ENCODE peak calls at places on chromosome 21, in four cellular contexts. F, R, J and T are unnamed samples.

GRCh38 chr21:42590431-42591131 is 62.8 kb upstream of the PDE9A start:
- DNase-seq in F (no peak), R (no peak), J (no peak), T (peak)

GRCh38 chr21:26120833-26121232 is 49.7 kb downstream of the APP start:
- DNase-seq in F (no peak), R (no peak), J (no peak), T (no peak)

GRCh38 chr21:27265492-27265891 is 298.6 kb upstream of the ADAMTS5 start:
- DNase-seq in F (no peak), R (no peak), J (no peak), T (no peak)

GRCh38 chr21:34899760-34900159 is 149.3 kb downstream of the RUNX1 start:
- DNase-seq in F (no peak), R (no peak), J (no peak), T (no peak)

GRCh38 chr21:8990326-8991087 is 1530.9 kb upstream of the TPTE start:
- DNase-seq in F (no peak), R (no peak), J (no peak), T (no peak)

GRCh38 chr21:14403681-14404318 is 20.9 kb upstream of the HSPA13 start:
- DNase-seq in F (peak), R (no peak), J (peak), T (no peak)

GRCh38 chr21:40049959-40050290 is 182.7 kb downstream of the PCP4 start:
- DNase-seq in F (no peak), R (no peak), J (no peak), T (no peak)

GRCh38 chr21:25709684-25710265 is 24.9 kb downstream of the ATP5PF start:
- DNase-seq in F (no peak), R (no peak), J (no peak), T (no peak)

GRCh38 chr21:15552914-15553491 is 176.8 kb upstream of the USP25 start:
- DNase-seq in F (peak), R (no peak), J (peak), T (no peak)

GRCh38 chr21:32371913-32372314 is 20.9 kb downstream of the URB1 start:
- DNase-seq in F (peak), R (no peak), J (no peak), T (no peak)

GRCh38 chr21:42400525-42400924 is 3.2 kb upstream of the UBASH3A start:
- DNase-seq in F (no peak), R (no peak), J (no peak), T (no peak)

GRCh38 chr21:32463367-32463766 is 50.9 kb downstream of the EVA1C start:
- DNase-seq in F (peak), R (no peak), J (no peak), T (no peak)

GRCh38 chr21:37153935-37154350 is 80.9 kb downstream of the TTC3 start:
- DNase-seq in F (peak), R (peak), J (peak), T (peak)

GRCh38 chr21:36851121-36851520 is 115.3 kb downstream of the HLCS start:
- DNase-seq in F (no peak), R (no peak), J (no peak), T (no peak)

GRCh38 chr21:38984982-38985422 is 179.3 kb downstream of the ETS2 start:
- DNase-seq in F (peak), R (no peak), J (no peak), T (no peak)

GRCh38 chr21:39079617-39080016 is 103.6 kb downstream of the PSMG1 start:
- DNase-seq in F (no peak), R (peak), J (no peak), T (peak)

GRCh38 chr21:38768385-38769071 is 37.2 kb upstream of the ETS2 start:
- DNase-seq in F (peak), R (no peak), J (peak), T (no peak)

GRCh38 chr21:20443558-20444155 is 554.6 kb upstream of the NCAM2 start:
- DNase-seq in F (no peak), R (no peak), J (peak), T (no peak)

GRCh38 chr21:42653492-42654061 is at the start of gene PDE9A:
- DNase-seq in F (no peak), R (peak), J (peak), T (peak)

GRCh38 chr21:36535618-36536241 is 55.8 kb upstream of the CLDN14 start:
- DNase-seq in F (no peak), R (no peak), J (no peak), T (no peak)

GRCh38 chr21:35855463-35855862 is 204.9 kb downstream of the SETD4 start:
- DNase-seq in F (no peak), R (no peak), J (no peak), T (no peak)

GRCh38 chr21:31282095-31282709 is 61.9 kb downstream of the TIAM1 start:
- DNase-seq in F (peak), R (peak), J (peak), T (no peak)

GRCh38 chr21:25567472-25567871 is 39.8 kb downstream of the MRPL39 start:
- DNase-seq in F (no peak), R (no peak), J (no peak), T (no peak)

GRCh38 chr21:36661511-36662309 is 37.2 kb upstream of the SIM2 start:
- DNase-seq in F (peak), R (peak), J (peak), T (no peak)

GRCh38 chr21:31173881-31174555 is 135.7 kb upstream of the KRTAP19-8 start:
- DNase-seq in F (no peak), R (peak), J (no peak), T (no peak)

GRCh38 chr21:40143822-40144525 is 276.7 kb downstream of the PCP4 start:
- DNase-seq in F (peak), R (peak), J (peak), T (peak)

GRCh38 chr21:40173833-40174232 is 306.6 kb downstream of the PCP4 start:
- DNase-seq in F (no peak), R (no peak), J (no peak), T (no peak)

GRCh38 chr21:37673801-37674575 is 242.3 kb downstream of the KCNJ6 start:
- DNase-seq in F (no peak), R (no peak), J (peak), T (no peak)

GRCh38 chr21:35234725-35235124 is 185.6 kb upstream of the RUNX1 start:
- DNase-seq in F (no peak), R (no peak), J (no peak), T (no peak)

GRCh38 chr21:37868896-37869295 is 47.4 kb downstream of the KCNJ6 start:
- DNase-seq in F (no peak), R (no peak), J (no peak), T (no peak)

DNA sequence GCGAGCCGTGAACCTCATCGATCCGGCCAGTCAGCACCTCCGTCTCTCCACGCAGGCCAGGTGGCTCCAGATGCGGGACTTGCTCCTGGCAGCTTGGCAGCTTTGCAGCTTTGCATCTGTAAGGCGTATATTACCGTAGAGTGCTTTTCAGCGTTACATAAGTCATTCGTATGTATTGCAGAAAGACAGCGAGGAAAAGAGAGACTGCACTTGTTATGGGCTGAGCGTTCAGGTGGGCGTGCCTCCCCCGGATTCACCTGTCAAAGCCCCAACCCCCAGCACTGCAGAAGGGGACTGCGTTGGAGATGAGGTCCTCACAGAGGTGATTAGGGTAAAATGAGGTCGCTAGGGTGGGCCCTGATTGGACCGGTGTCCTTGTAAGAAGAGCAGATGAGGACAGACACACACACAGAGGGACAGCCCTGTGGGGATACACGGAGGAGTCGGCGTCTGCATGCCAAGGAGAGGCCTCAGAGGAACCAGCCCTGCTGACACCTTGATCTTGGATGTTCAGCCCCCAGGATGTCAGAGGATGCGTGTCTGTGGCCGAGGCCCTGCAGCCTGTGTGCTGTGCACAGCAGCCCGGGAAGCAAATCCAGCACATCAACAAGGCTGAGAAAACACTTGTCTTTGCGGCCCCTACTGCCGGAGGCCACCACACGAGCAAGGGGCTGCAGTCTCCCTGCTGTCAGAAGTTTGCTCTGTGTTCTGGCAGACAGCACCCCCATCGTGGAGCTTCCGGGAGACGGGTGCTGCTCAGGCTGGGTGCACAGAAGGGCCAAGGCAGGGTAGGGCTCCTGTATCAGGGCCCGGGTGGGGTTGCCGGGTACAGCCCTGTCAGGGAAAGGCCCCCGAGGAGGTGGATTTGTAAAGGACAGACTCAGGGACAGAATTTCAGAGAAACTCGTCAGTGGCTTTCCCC is 10.9 kb upstream of the AGPAT3 start:
- DNase-seq in F (no peak), R (no peak), J (no peak), T (no peak)
- TF ChIP-seq CTCF in F (no peak), R (no peak), J (no peak), T (no peak)

GRCh38 chr21:29953690-29954089 is 13.9 kb upstream of the GRIK1 start:
- DNase-seq in F (no peak), R (no peak), J (no peak), T (no peak)
- H3K4me3 ChIP-seq in F (no peak), R (no peak), J (no peak), T (no peak)

GRCh38 chr21:33688343-33688742 is 46.0 kb downstream of the ITSN1 start:
- DNase-seq in F (peak), R (no peak), J (no peak), T (no peak)
- TF ChIP-seq CTCF in F (no peak), R (no peak), J (no peak), T (no peak)

GRCh38 chr21:45420061-45420521 is 15.1 kb downstream of the COL18A1 start:
- DNase-seq in F (no peak), R (no peak), J (peak), T (no peak)

GRCh38 chr21:45419162-45419561 is 14.2 kb downstream of the COL18A1 start:
- DNase-seq in F (no peak), R (no peak), J (peak), T (no peak)

GRCh38 chr21:45417256-45417950 is 12.4 kb downstream of the COL18A1 start:
- DNase-seq in F (no peak), R (no peak), J (peak), T (no peak)

GRCh38 chr21:45417951-45418300 is 13.0 kb downstream of the COL18A1 start:
- DNase-seq in F (no peak), R (no peak), J (peak), T (no peak)

GRCh38 chr21:45418301-45419071 is 13.5 kb downstream of the COL18A1 start:
- DNase-seq in F (no peak), R (no peak), J (peak), T (no peak)
- H3K4me3 ChIP-seq in F (no peak), R (no peak), J (no peak), T (no peak)

DNA sequence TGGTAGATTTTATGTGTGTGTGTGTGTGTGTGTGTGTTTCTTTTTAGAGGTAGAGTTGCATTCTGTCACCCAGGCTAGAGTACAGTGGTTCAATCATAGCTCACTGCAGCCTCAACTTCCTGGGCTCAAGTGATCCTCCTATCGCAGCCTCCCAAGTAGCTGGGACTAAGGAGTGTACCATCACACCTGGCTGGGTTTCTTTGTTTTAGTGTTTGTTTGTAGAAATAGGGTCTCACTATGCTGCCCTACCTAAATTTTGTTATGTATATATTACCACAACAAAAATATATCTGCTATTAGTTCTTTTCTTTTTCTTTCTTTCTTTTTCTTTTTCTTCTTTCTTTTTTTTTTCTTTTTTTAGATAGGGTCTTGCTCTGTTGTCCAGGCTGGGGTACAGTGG is 43.1 kb upstream of the CXADR start:
- DNase-seq in F (no peak), R (no peak), J (no peak), T (no peak)
- TF ChIP-seq CTCF in F (no peak), R (no peak), J (no peak), T (no peak)

GRCh38 chr21:45974073-45975016 is 7.2 kb upstream of the COL6A1 start:
- DNase-seq in F (peak), R (peak), J (peak), T (no peak)

GRCh38 chr21:45972716-45973474 is 8.7 kb upstream of the COL6A1 start:
- DNase-seq in F (peak), R (peak), J (peak), T (no peak)

GRCh38 chr21:45973475-45974072 is 8.0 kb upstream of the COL6A1 start:
- DNase-seq in F (peak), R (peak), J (peak), T (peak)

GRCh38 chr21:45976666-45977335 is 4.8 kb upstream of the COL6A1 start:
- DNase-seq in F (no peak), R (no peak), J (no peak), T (no peak)

DNA sequence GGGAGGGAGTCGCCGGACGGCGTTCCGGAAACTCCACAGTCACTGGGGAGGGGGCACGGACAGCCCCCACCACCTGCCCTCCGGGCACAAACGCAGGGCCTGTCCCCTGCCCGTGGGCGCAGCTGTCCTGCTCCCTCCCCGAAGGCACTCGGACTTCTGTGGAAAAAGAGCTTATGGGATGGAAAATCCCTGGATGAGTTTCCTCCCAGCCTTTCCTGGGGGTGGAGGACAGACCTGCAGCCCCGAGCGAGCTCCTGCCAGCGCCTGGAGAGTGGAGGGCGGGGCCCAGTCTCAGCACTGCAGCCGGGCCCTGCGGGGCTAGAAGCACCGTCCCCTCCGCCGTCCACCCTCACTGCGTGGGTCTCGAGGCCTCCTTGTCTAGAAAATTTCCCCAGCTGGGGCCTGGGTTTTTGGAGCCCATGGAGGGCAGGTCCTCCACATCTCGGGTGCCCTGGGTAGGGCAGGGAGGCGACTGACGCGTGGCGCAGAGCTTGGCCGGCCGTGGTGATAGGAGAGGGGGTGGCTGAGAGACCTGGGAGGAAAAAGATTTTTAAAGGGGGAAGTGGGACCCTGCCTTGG is 6.5 kb upstream of the COL6A1 start:
- DNase-seq in F (peak), R (no peak), J (peak), T (peak)
- H3K4me3 ChIP-seq in F (peak), R (no peak), J (no peak), T (no peak)

GRCh38 chr21:29887313-29888009 is 52.3 kb downstream of the GRIK1 start:
- DNase-seq in F (no peak), R (peak), J (no peak), T (no peak)
- TF ChIP-seq CTCF in F (no peak), R (no peak), J (no peak), T (no peak)

DNA sequence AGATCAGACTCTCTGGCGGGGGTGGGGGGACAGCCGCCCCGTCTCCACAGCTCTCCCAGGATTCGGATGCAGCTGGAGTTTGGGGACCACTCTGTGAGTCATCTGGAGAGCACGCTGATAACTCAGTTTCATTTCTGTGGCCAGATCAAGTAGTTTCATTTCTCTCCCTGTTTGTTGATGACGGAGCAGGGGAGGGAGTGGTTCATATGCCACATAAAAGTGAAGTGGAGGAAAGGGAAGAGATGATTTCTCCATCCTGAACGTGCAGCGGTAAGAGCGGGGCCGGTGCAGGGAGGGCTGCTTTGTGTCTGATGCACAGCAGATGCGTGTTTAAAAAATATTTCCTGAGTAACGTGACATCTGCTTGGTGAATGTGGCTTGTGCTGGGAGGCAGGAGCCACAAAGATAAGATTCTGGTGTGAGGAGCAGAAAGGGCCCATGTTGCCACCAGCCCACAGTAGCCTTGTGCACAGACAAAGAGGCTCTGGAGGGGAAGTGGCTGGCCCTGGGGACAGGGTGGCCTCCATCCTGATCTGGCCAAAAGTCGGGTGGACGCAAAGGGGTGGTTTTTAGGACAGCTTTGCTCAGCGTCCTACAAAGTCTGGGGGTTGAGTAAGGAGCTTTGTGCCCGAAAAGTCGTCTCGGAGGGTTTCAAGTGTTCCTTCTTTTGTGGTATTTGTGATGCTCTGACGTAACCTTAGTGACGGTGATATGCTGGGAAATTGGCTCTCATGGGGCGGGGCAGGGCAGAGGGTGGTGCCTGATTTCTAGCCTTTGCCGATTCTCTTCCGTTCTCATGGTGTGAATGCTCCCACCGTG is at the start of gene MX2:
- DNase-seq in F (peak), R (peak), J (peak), T (peak)
- H3K4me3 ChIP-seq in F (peak), R (no peak), J (no peak), T (peak)

GRCh38 chr21:29949991-29950390 is 10.2 kb upstream of the GRIK1 start:
- DNase-seq in F (no peak), R (no peak), J (no peak), T (no peak)

GRCh38 chr21:29947119-29947518 is 7.3 kb upstream of the GRIK1 start:
- DNase-seq in F (no peak), R (no peak), J (no peak), T (no peak)

DNA sequence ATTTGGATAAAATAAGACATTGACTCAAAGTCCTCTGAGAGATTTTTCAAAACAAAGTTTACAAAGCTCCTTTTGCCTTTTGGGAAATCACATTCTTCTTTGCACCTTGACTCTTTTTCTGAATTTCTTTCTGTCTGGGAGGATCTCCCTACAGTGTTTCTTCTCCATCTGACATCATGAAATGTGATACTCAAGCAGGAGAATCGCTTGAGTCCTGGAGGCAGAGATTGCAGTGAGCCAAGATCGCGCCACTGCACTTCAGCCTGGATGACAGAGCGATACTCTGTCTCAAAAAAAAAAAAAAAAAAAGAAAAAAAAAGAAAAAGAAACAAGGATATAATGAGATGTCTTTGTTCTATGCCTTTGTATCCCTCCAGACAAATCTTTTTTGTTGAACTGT is 13.3 kb upstream of the GRIK1 start:
- DNase-seq in F (no peak), R (no peak), J (no peak), T (no peak)
- TF ChIP-seq CTCF in F (no peak), R (no peak), J (no peak), T (no peak)